ENCODE peak calls at places on chromosomes 1 and 21, in four cellular contexts. L is epithelial cell of esophagus, G is fibroblast of mammary gland, R is HFFc6. B is an unnamed sample.
A peak's percentile ranks its signal among the peaks of the same experiment; 100 is the strongest.

GRCh38 chr1:88284066-88284465 is 400.0 kb upstream of the PKN2 start:
- DNase-seq in L (no peak), G (peak; percentile 10), R (no peak), B (no peak)

GRCh38 chr1:62746086-62746808 is 37.7 kb upstream of the ATG4C start:
- DNase-seq in L (peak; percentile 58), G (peak; percentile 72), R (peak; percentile 65), B (peak; percentile 59)

GRCh38 chr1:68904472-68904871 is 407.6 kb upstream of the DEPDC1 start:
- DNase-seq in L (peak; percentile 13), G (peak; percentile 25), R (no peak), B (peak; percentile 12)

GRCh38 chr1:109579044-109579443 is 30.6 kb downstream of the GNAI3 start:
- DNase-seq in L (no peak), G (peak; percentile 28), R (no peak), B (no peak)

GRCh38 chr1:21864730-21865129 is 52.7 kb downstream of the LDLRAD2 start:
- DNase-seq in L (no peak), G (no peak), R (no peak), B (no peak)

GRCh38 chr1:85708826-85709222 is 591 bp upstream of the ZNHIT6 start:
- DNase-seq in L (no peak), G (no peak), R (no peak), B (no peak)

GRCh38 chr1:95388041-95388440 is 154.0 kb downstream of the RWDD3 start:
- DNase-seq in L (peak; percentile 2), G (no peak), R (no peak), B (no peak)

GRCh38 chr1:39701092-39701460 is 9.8 kb upstream of the HPCAL4 start:
- DNase-seq in L (no peak), G (peak; percentile 56), R (no peak), B (peak; percentile 35)

GRCh38 chr1:55252942-55253589 is 37.9 kb upstream of the USP24 start:
- DNase-seq in L (no peak), G (no peak), R (no peak), B (no peak)

GRCh38 chr1:25820247-25821111 is 725 bp downstream of the MTFR1L start:
- DNase-seq in L (peak; percentile 81), G (peak; percentile 66), R (peak; percentile 54), B (peak; percentile 70)

GRCh38 chr1:209367031-209367813 is 216.3 kb upstream of the CAMK1G start:
- DNase-seq in L (peak; percentile 57), G (peak; percentile 69), R (peak; percentile 76), B (peak; percentile 61)

GRCh38 chr1:219782311-219782710 is 146.0 kb downstream of the SLC30A10 start:
- DNase-seq in L (no peak), G (no peak), R (no peak), B (no peak)

GRCh38 chr1:207027221-207027777 is 5.3 kb downstream of the C1orf116 start:
- DNase-seq in L (peak; percentile 98), G (no peak), R (peak; percentile 60), B (peak; percentile 97)

GRCh38 chr1:195082183-195082582 is 1526.1 kb downstream of the KCNT2 start:
- DNase-seq in L (peak; percentile 22), G (no peak), R (peak; percentile 15), B (peak; percentile 24)

GRCh38 chr1:202248861-202249260 is 55.3 kb downstream of the LGR6 start:
- DNase-seq in L (no peak), G (no peak), R (no peak), B (no peak)

GRCh38 chr1:155562581-155563376 is at the start of gene ASH1L:
- DNase-seq in L (peak; percentile 94), G (peak; percentile 84), R (peak; percentile 91), B (peak; percentile 77)
- TF ChIP-seq CTCF in L (no peak), G (no peak), R (peak; percentile 45), B (no peak)

GRCh38 chr1:173241528-173242347 is 34.6 kb upstream of the TNFSF4 start:
- DNase-seq in L (peak; percentile 19), G (no peak), R (no peak), B (no peak)

GRCh38 chr1:173243300-173243699 is 36.2 kb upstream of the TNFSF4 start:
- DNase-seq in L (no peak), G (no peak), R (no peak), B (no peak)

GRCh38 chr1:173245892-173246291 is 38.8 kb upstream of the TNFSF4 start:
- DNase-seq in L (no peak), G (no peak), R (no peak), B (no peak)

GRCh38 chr1:173239058-173239457 is 31.9 kb upstream of the TNFSF4 start:
- DNase-seq in L (no peak), G (no peak), R (no peak), B (no peak)

GRCh38 chr1:173240609-173241008 is 33.5 kb upstream of the TNFSF4 start:
- DNase-seq in L (no peak), G (no peak), R (no peak), B (peak; percentile 17)
- TF ChIP-seq CTCF in L (no peak), G (no peak), R (no peak), B (no peak)

GRCh38 chr21:39715804-39716397 is 29.1 kb upstream of the IGSF5 start:
- DNase-seq in L (peak; percentile 42), G (peak; percentile 41), R (peak; percentile 9), B (peak; percentile 21)

GRCh38 chr21:39721885-39722284 is 23.1 kb upstream of the IGSF5 start:
- DNase-seq in L (no peak), G (no peak), R (no peak), B (no peak)

GRCh38 chr21:39724944-39725343 is 20.0 kb upstream of the IGSF5 start:
- DNase-seq in L (no peak), G (no peak), R (no peak), B (no peak)

GRCh38 chr21:39726133-39726532 is 18.9 kb upstream of the IGSF5 start:
- DNase-seq in L (no peak), G (no peak), R (no peak), B (no peak)

DNA sequence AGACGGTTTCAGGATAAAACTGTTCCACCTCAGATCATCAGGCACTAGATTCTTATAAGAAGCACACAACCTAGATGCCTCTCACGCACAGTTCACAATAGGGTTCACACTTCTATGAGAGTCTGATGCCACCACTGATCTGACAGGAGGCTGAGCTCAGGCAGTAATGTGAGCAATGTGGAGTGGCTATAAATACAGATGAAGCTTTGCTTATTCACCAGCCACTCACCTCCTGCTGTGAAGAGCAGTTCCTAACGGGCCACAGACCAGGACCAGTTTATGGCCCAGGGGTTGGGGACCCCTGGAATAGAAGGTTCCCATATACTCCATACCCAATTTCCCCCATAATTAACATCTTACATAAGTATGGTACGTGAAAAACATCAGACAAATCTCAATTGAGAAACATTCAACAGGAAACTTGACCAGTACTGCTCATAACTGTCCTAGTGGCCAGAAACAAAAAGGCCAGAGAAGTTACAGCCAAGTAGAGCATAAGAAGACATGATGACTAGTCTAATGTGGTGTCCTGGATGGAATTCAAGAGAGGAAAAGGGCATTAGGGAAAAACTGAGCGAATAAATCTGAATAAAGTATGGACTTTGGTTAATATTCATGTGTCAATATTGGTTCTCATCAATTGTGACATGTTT is 24.7 kb upstream of the IGSF5 start:
- DNase-seq in L (no peak), G (peak; percentile 9), R (peak; percentile 50), B (no peak)
- TF ChIP-seq CTCF in L (no peak), G (no peak), R (peak; percentile 63), B (no peak)

GRCh38 chr21:36706951-36707762 is 8.2 kb downstream of the SIM2 start:
- DNase-seq in L (no peak), G (no peak), R (peak; percentile 3), B (no peak)
- TF ChIP-seq CTCF in L (peak; percentile 15), G (no peak), R (no peak), B (peak; percentile 7)

DNA sequence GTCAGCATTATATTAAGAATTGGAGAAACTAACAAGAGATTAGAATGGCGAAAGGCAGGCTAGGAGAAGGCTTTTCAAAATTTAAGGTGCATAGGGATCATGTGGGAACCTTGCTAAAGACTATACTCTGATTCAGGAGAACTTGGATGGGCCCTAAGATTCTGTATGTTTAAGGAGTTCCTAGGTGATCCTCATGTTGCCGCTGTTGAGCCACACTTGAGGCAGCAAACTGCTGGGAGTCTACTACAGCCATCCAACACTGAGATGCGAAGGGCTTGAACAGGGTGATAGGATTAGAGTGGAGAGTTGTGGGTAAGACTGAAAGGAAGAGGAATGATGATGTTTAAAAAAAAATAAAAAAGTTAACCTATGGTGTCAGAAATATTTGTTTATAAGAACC is 1013.2 kb downstream of the MRPL39 start:
- DNase-seq in L (no peak), G (no peak), R (no peak), B (no peak)
- TF ChIP-seq CTCF in L (no peak), G (no peak), R (no peak), B (no peak)

DNA sequence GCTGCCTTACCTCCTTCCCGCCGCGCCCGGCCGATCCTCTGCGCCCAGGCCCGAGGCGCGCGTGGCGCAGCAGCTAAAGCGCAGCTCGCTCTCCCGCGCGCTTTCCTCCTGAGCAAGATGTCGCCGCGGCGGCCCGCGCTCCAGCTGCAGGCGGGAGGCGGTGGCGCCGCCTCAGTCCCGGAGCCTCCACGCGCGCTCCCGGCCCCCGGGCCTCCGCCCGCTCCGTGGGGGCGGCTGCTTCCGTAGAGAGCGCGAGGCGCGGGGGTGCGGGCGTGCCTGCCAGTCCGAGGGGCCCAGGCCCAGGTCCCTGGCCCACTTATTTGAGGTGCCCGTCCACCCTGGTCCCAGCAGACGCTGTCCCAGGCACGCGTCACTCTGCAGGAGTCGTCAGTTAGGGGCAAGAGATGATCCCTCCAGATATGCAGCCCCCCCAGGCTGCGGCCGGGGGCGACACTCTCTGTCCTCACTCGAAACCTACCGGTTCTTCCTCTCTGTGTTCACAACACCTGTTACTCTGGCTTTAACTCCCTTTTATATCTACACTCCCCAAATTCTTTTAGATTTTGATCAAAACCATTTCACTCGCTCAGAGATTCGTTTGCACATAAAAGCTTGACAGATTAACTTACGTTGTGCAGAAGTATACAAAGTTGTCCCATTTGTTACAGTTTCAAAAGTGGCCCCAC is at the start of gene CCSAP:
- DNase-seq in L (peak; percentile 53), G (peak; percentile 25), R (no peak), B (no peak)
- TF ChIP-seq CTCF in L (no peak), G (no peak), R (peak; percentile 10), B (no peak)

B was measured in bronchial epithelial cell.